ENCODE peak calls at places on chromosomes 7 and 10, in seven cellular contexts. B, S, K, X, Y, D and Z are unnamed samples.

GRCh38 chr7:77837966-77838365 is 39.4 kb downstream of the PHTF2 start:
- DNase-seq in B (no peak), S (no peak), K (no peak), X (no peak), Y (no peak), D (no peak), Z (no peak)

GRCh38 chr7:104126411-104126841 is 81.4 kb downstream of the ORC5 start:
- DNase-seq in B (no peak), S (no peak), K (no peak), X (no peak), Y (no peak), D (peak; percentile 27), Z (no peak)

GRCh38 chr10:86756511-86757109 is at the start of gene BMPR1A:
- DNase-seq in B (no peak), S (peak; percentile 90), K (no peak), X (peak; percentile 77), Y (peak; percentile 86), D (peak; percentile 74), Z (no peak)

GRCh38 chr10:85666106-85666505 is 700.5 kb downstream of the GRID1 start:
- DNase-seq in B (no peak), S (no peak), K (no peak), X (no peak), Y (no peak), D (no peak), Z (no peak)

GRCh38 chr10:122864901-122865300 is 14.5 kb downstream of the FAM24B start:
- DNase-seq in B (no peak), S (no peak), K (no peak), X (peak; percentile 45), Y (peak; percentile 59), D (no peak), Z (peak; percentile 58)

GRCh38 chr10:114285961-114286441 is 46.9 kb downstream of the VWA2 start:
- DNase-seq in B (no peak), S (no peak), K (no peak), X (no peak), Y (no peak), D (no peak), Z (no peak)

GRCh38 chr7:24877790-24878311 is 102.1 kb downstream of the OSBPL3 start:
- DNase-seq in B (peak; percentile 20), S (peak; percentile 11), K (no peak), X (no peak), Y (peak; percentile 42), D (peak; percentile 44), Z (peak; percentile 39)

GRCh38 chr10:16902606-16903005 is 85.4 kb upstream of the RSU1 start:
- DNase-seq in B (no peak), S (no peak), K (no peak), X (no peak), Y (no peak), D (no peak), Z (no peak)

GRCh38 chr10:12434277-12434676 is 84.9 kb downstream of the CAMK1D start:
- DNase-seq in B (no peak), S (no peak), K (no peak), X (no peak), Y (no peak), D (no peak), Z (no peak)

GRCh38 chr7:815284-816216 is 16.7 kb upstream of the SUN1 start:
- DNase-seq in B (peak; percentile 47), S (peak; percentile 30), K (no peak), X (no peak), Y (no peak), D (no peak), Z (no peak)

GRCh38 chr10:15521507-15521906 is 150.4 kb upstream of the FAM171A1 start:
- DNase-seq in B (no peak), S (no peak), K (no peak), X (no peak), Y (no peak), D (no peak), Z (no peak)

DNA sequence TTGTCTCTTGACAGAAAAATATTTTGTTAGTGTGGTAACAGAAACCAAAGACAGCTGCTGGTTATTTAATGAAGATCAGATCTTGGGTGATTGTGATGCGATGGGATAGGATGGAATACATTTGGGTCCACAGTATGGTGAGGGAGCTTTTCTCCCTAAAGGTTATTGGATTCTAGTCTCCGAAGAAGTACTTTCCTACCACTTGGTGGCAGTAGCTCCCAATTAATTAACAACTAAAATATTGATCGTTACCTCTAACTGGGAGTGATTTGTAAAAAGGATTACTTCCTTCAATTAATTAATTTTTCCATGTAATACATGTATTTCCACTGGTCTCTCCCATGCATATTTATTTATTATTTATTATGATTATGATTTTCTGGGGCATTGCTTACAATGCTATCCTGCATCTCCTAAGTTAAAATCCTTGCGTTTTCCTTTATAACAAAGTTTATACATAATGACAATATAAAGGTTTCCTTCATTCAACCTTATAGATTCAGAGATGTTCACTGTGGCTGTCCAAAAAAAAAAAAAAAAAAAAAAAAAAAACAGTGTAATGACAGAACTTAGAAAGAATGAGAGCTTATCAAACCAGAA is 25.6 kb downstream of the TMEM196 start:
- DNase-seq in B (peak; percentile 10), S (no peak), K (no peak), X (no peak), Y (peak; percentile 22), D (peak; percentile 38), Z (peak; percentile 73)
- TF ChIP-seq CTCF in B (no peak), S (peak; percentile 68), K (peak; percentile 27), X (peak; percentile 80), Y (peak; percentile 59), D (peak; percentile 48), Z (peak; percentile 61)

GRCh38 chr7:64946772-64947171 is 43.7 kb downstream of the ZNF273 start:
- DNase-seq in B (peak; percentile 9), S (peak; percentile 8), K (no peak), X (no peak), Y (peak; percentile 1), D (no peak), Z (no peak)
- TF ChIP-seq CTCF in B (no peak), S (no peak), K (no peak), X (peak; percentile 25), Y (peak; percentile 16), D (peak; percentile 6), Z (no peak)

GRCh38 chr10:88401671-88402347 is 181.3 kb downstream of the RNLS start:
- DNase-seq in B (no peak), S (no peak), K (no peak), X (peak; percentile 20), Y (peak; percentile 35), D (no peak), Z (peak; percentile 57)
- TF ChIP-seq CTCF in B (no peak), S (no peak), K (peak; percentile 28), X (peak; percentile 50), Y (peak; percentile 45), D (peak; percentile 18), Z (peak; percentile 46)

GRCh38 chr10:102395677-102396197 is at the start of gene NFKB2:
- DNase-seq in B (no peak), S (peak; percentile 77), K (peak; percentile 40), X (peak; percentile 65), Y (no peak), D (no peak), Z (peak; percentile 87)

GRCh38 chr10:102392306-102392705 is 3.2 kb upstream of the NFKB2 start:
- DNase-seq in B (no peak), S (no peak), K (no peak), X (no peak), Y (no peak), D (no peak), Z (no peak)

GRCh38 chr10:102394801-102395676 is 466 bp upstream of the NFKB2 start:
- DNase-seq in B (peak; percentile 96), S (peak; percentile 91), K (no peak), X (no peak), Y (peak; percentile 87), D (peak; percentile 65), Z (peak; percentile 47)

GRCh38 chr10:102393411-102394078 is 2.0 kb upstream of the NFKB2 start:
- DNase-seq in B (no peak), S (no peak), K (peak; percentile 68), X (no peak), Y (no peak), D (no peak), Z (no peak)

DNA sequence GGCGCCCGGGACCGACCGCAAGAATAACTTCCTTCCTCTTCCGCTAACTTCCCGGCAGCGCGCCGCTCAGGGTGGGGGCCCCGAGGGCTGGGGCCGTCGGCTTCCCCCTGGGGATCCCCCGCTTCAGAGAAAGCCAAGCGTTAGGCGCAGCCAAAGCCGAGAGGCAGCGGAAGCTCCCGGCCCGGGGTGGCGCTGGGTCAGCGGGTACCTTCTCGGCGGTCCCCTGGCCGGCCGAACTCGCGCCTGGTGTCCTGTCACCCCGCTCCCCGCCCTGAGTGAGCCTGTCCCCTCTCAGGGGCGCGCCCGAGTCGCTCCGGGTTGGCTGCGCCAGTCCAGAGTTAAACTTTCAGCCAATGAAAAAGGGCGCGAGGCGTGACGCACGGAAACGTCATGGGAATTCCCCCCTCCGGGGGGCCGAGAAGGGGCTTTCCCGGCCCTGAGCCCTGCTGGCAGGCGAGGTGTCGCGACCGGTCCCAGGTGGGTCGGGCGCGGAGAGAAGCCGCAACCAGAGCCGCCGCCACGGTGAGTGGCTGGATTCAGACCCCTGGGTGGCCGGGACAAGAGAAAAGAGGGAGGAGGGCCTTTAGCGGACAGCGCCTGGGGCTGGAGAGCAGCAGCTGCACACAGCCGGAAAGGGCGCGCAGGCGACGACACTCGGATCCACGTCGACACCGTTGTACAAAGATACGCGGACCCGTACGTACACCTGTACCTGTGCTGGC is 1.3 kb upstream of the NFKB2 start:
- DNase-seq in B (peak; percentile 96), S (peak; percentile 96), K (peak; percentile 75), X (peak; percentile 83), Y (peak; percentile 95), D (peak; percentile 70), Z (peak; percentile 94)
- TF ChIP-seq CTCF in B (no peak), S (peak; percentile 96), K (peak; percentile 91), X (peak; percentile 97), Y (no peak), D (no peak), Z (no peak)

DNA sequence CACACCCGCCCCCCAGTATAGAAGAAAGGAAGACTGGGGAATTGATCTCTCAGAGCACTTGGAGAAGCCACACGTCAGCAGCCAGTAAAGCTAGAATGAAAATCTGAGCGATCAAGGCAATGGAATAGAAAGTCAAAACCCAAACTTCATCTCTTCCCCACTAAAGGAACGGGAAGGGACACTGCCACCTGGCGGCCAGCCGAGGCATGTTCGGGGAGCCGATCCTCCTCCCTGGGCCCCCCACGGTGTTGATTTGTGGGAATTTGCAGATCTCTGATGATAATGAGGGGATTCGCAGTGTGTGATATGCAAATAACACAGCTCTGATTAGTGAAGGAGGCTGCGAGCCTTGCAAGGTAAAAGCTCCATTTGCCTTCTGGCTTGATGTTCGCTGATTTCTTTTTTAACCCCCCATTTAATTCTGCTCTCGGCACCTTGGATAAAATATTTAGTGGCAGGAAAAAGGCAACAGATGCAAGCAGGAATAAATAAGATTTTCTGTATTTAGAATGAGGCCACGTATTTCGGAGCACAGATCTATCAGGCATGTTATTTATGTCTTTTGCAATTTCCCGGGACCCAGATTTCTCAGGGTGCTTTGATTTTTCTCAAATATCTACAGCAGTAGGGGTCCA is 258.6 kb downstream of the PAXIP1 start:
- DNase-seq in B (peak; percentile 63), S (peak; percentile 36), K (no peak), X (no peak), Y (no peak), D (no peak), Z (no peak)
- TF ChIP-seq CTCF in B (peak; percentile 54), S (peak; percentile 64), K (peak; percentile 10), X (peak; percentile 78), Y (peak; percentile 18), D (peak; percentile 72), Z (peak; percentile 29)

DNA sequence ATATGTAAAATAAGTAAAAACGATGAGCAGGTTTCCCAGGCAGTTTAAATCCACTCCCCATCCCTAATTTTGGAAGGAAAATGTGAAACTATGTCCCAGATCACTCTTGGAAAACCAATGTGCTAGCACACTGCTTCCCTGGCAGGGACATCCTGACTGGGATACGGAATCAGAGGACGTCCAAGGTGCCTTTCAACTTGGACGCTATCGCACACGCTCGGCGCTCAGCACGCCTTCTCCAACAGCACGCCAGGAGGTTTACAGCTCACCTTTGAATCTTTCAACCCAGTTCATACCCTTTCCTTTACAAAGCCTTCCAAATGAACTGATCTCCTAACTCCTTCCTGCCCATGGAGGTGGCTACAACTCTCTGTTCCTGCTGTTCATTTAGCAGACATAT is 47.1 kb downstream of the BEND7 start:
- DNase-seq in B (no peak), S (no peak), K (no peak), X (no peak), Y (no peak), D (no peak), Z (no peak)
- TF ChIP-seq CTCF in B (no peak), S (no peak), K (no peak), X (no peak), Y (no peak), D (no peak), Z (no peak)